ENCODE peak calls at places on chromosomes 16 and 17, in six cellular contexts. U is trophoblast cell, B is M059J, R is neuronal stem cell, Q is omental fat pad, T is GOT3. I is an unnamed sample.
A peak's percentile ranks its signal among the peaks of the same experiment; 100 is the strongest.

GRCh38 chr17:54172654-54173316 is 350.1 kb downstream of the KIF2B start:
- DNase-seq in U (peak; percentile 38), B (peak; percentile 6), R (no peak), Q (no peak), T (no peak), I (peak; percentile 45)

GRCh38 chr17:80843741-80844156 is 147.9 kb upstream of the CHMP6 start:
- DNase-seq in U (no peak), B (no peak), R (no peak), Q (no peak), T (no peak), I (no peak)

GRCh38 chr16:8130197-8130596 is 460.1 kb downstream of the TMEM114 start:
- DNase-seq in U (no peak), B (no peak), R (no peak), Q (no peak), T (no peak), I (no peak)

GRCh38 chr16:81723098-81723723 is 55.9 kb upstream of the PLCG2 start:
- DNase-seq in U (peak; percentile 94), B (peak; percentile 84), R (peak; percentile 82), Q (no peak), T (no peak), I (peak; percentile 76)

GRCh38 chr17:78263063-78263735 is 31.8 kb downstream of the TMEM235 start:
- DNase-seq in U (no peak), B (no peak), R (no peak), Q (no peak), T (no peak), I (no peak)

GRCh38 chr17:17035920-17036319 is 6.3 kb upstream of the MPRIP start:
- DNase-seq in U (no peak), B (no peak), R (no peak), Q (no peak), T (no peak), I (no peak)

GRCh38 chr17:17151055-17151454 is 55.1 kb downstream of the PLD6 start:
- DNase-seq in U (peak; percentile 16), B (peak; percentile 94), R (no peak), Q (no peak), T (no peak), I (peak; percentile 90)

GRCh38 chr17:7034955-7035590 is 742 bp upstream of the SLC16A13 start:
- DNase-seq in U (no peak), B (no peak), R (no peak), Q (no peak), T (no peak), I (no peak)

GRCh38 chr16:67723151-67723915 is 4.2 kb upstream of the GFOD2 start:
- DNase-seq in U (peak; percentile 26), B (peak; percentile 97), R (no peak), Q (no peak), T (no peak), I (peak; percentile 84)

GRCh38 chr16:86298166-86299131 is 211.9 kb upstream of the FOXF1 start:
- DNase-seq in U (no peak), B (peak; percentile 54), R (no peak), Q (no peak), T (no peak), I (no peak)

GRCh38 chr16:82643136-82643535 is 16.4 kb downstream of the CDH13 start:
- DNase-seq in U (no peak), B (no peak), R (no peak), Q (no peak), T (no peak), I (no peak)

I was measured in renal cortical epithelial cell.